ENCODE peak calls at places on chromosome 18, in five cellular contexts. U, O, Q, L and R are unnamed samples.

GRCh38 chr18:75654928-75655745 is 227.6 kb upstream of the SMIM21 start:
- DNase-seq in O (no peak), L (no peak), Q (no peak), U (no peak), R (no peak)

GRCh38 chr18:49898421-49898820 is 85.1 kb upstream of the ACAA2 start:
- DNase-seq in Q (peak), U (peak), L (peak), O (no peak), R (no peak)

GRCh38 chr18:46622999-46623398 is 34.0 kb downstream of the LOXHD1 start:
- DNase-seq in L (peak), U (no peak), O (no peak), Q (no peak), R (no peak)

GRCh38 chr18:59220784-59221765 is 1.1 kb downstream of the GRP start:
- DNase-seq in U (no peak), L (no peak), O (peak), Q (no peak), R (no peak)

GRCh38 chr18:65922103-65922502 is 171.3 kb downstream of the CDH7 start:
- DNase-seq in U (no peak), Q (no peak), L (no peak), O (no peak), R (no peak)

GRCh38 chr18:26207937-26208336 is 18.3 kb upstream of the TAF4B start:
- DNase-seq in O (no peak), Q (no peak), U (no peak), L (no peak), R (no peak)

GRCh38 chr18:9067823-9068222 is 34.7 kb upstream of the NDUFV2 start:
- DNase-seq in Q (no peak), L (no peak), U (no peak), O (no peak), R (no peak)

GRCh38 chr18:73987247-73987980 is 160.2 kb downstream of the FBXO15 start:
- DNase-seq in O (no peak), Q (no peak), U (no peak), L (peak), R (no peak)

GRCh38 chr18:48636436-48636835 is 97.6 kb downstream of the CTIF start:
- DNase-seq in O (no peak), U (no peak), L (no peak), Q (no peak), R (no peak)

GRCh38 chr18:23155537-23155936 is 20.3 kb downstream of the CABLES1 start:
- DNase-seq in U (no peak), Q (no peak), O (no peak), L (no peak), R (no peak)

GRCh38 chr18:41829648-41830516 is 125.2 kb upstream of the PIK3C3 start:
- DNase-seq in Q (no peak), L (no peak), O (no peak), U (no peak), R (no peak)

GRCh38 chr18:51195602-51196115 is 1.8 kb downstream of the MEX3C start:
- DNase-seq in Q (peak), O (no peak), U (peak), L (no peak), R (no peak)

GRCh38 chr18:62450546-62451395 is 72.1 kb upstream of the ZCCHC2 start:
- DNase-seq in O (peak), Q (no peak), U (peak), L (peak), R (peak)

GRCh38 chr18:43277164-43277600 is at the start of gene SYT4:
- DNase-seq in Q (no peak), O (no peak), L (no peak), U (no peak), R (no peak)

GRCh38 chr18:43931439-43931838 is 654.1 kb upstream of the SYT4 start:
- DNase-seq in U (no peak), Q (no peak), L (no peak), O (no peak), R (no peak)

GRCh38 chr18:30160124-30160523 is 882.4 kb downstream of the DSC3 start:
- DNase-seq in U (no peak), Q (no peak), L (no peak), O (no peak), R (no peak)

GRCh38 chr18:59419386-59419785 is 60.3 kb upstream of the LMAN1 start:
- DNase-seq in L (peak), U (no peak), O (no peak), Q (no peak), R (no peak)

GRCh38 chr18:55014095-55014494 is 54.8 kb upstream of the CCDC68 start:
- DNase-seq in Q (no peak), O (no peak), L (no peak), U (no peak), R (no peak)

GRCh38 chr18:57269756-57270534 is 82.4 kb upstream of the ST8SIA3 start:
- DNase-seq in L (no peak), Q (no peak), O (no peak), U (no peak), R (no peak)

GRCh38 chr18:57276720-57277284 is 75.6 kb upstream of the ST8SIA3 start:
- DNase-seq in O (no peak), Q (no peak), L (no peak), U (no peak), R (no peak)

GRCh38 chr18:57273194-57273593 is 79.2 kb upstream of the ST8SIA3 start:
- DNase-seq in Q (no peak), O (no peak), L (no peak), U (no peak), R (no peak)

DNA sequence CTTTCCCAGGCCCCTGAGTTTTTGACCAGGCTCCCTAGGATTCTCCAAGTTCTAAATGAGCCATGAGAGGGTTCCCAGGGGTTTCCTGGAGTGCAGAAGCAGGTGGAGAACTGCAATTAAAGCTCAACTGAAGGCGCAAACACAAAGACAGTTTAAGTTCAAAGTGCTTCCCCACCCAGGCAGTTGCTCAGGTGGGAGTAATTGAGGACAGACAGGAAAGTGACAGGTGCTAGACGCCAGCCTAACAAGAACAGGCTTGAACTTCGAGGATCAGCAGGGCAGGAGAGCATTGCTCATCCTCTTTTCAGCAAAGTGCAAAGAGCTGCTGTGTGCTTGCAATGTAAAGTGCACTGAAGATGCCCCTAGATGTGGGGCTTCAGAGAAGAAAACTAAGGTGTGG is 77.2 kb upstream of the ST8SIA3 start:
- DNase-seq in Q (no peak), O (no peak), U (no peak), L (no peak), R (no peak)
- H3K4me3 ChIP-seq in Q (no peak), O (no peak), U (no peak), L (no peak), R (no peak)

DNA sequence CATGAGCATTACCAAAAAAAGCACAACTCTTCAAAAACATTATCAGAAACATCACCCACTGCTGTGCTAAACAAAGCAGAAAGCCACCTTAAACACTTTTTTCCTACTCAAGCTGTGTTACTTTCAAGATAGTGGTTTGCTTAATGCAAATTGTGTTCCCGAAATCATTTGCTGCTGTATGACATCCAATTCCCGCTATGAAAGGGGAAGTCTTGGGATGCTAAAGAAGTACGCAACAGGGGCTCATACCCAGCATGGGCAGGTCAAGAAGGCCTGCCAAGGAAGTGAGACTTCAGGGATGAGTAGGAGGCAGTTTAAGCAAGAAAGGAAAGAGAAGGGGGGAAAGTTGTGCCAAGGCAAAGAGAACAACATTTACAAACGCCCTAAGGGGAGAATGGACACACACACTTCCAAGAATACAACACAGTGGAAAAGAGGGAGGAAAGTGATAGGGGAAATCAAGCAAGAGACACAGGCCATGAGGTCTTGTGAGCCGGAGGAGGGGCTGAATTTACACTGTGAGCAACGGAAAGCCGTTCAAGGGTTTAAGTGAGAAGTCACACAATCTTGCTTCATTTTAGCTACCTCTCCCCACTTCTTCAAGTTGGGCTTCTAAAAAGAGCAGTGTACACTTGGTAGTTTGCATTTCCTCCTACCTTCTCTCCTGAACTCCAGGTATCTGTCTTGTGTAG is 4.1 kb downstream of the PTPN2 start:
- DNase-seq in Q (no peak), O (no peak), U (no peak), L (no peak), R (no peak)
- H3K4me3 ChIP-seq in Q (no peak), O (no peak), U (no peak), L (no peak), R (no peak)

GRCh38 chr18:2687390-2688001 is 32.0 kb downstream of the SMCHD1 start:
- DNase-seq in O (no peak), Q (no peak), U (no peak), L (no peak), R (no peak)
- H3K4me3 ChIP-seq in O (no peak), Q (no peak), U (no peak), L (no peak), R (no peak)

DNA sequence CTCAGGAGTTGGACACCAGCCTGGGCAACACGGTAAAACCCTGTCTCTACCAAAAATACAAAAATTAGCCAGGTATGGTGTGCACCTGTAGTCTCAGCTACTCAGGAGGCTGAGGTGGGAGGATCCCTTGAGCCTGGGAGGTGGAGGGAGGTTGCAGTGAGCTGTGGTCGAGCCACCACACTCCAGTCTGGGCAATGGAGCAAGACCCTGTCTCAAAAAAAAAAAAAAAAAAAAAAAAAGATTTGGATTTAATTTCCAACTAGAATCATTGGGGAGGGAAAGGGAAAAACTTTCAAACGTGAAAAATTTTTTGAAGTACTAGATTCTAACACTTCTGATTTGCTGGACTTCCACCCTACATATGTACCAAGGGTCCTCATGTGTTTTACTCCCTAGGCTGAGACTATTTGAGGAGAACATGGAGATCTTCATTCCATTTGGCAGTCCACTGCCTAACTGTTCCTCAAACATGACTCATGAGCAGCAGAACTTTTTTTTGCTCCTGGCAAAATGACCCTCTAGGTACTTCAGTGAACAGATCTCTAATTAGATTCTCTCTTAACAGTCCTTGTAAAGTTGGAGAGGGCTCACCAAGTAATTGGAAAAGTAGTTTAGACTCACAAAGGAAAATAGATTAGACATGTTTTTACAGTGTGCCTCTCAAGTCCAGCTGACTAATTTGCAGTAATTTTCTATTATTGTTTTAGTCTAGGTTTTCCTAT is 267.6 kb downstream of the METTL4 start:
- DNase-seq in Q (no peak), U (no peak), O (no peak), L (no peak), R (no peak)
- H3K4me3 ChIP-seq in Q (no peak), U (no peak), O (no peak), L (no peak), R (no peak)

GRCh38 chr18:3665780-3666525 is 216.0 kb downstream of the TGIF1 start:
- DNase-seq in Q (peak), U (peak), L (peak), O (peak), R (peak)

GRCh38 chr18:3663870-3664512 is 214.0 kb downstream of the TGIF1 start:
- DNase-seq in U (no peak), L (no peak), Q (no peak), O (no peak), R (no peak)

GRCh38 chr18:3666526-3667254 is 216.7 kb downstream of the TGIF1 start:
- DNase-seq in U (no peak), O (no peak), L (no peak), Q (no peak), R (no peak)

GRCh38 chr18:3665187-3665586 is 215.2 kb downstream of the TGIF1 start:
- DNase-seq in Q (no peak), O (no peak), U (no peak), L (no peak), R (no peak)

GRCh38 chr18:3664563-3665178 is 214.7 kb downstream of the TGIF1 start:
- DNase-seq in U (no peak), Q (no peak), L (no peak), O (no peak), R (peak)
- H3K4me3 ChIP-seq in U (no peak), Q (no peak), L (no peak), O (no peak), R (no peak)

GRCh38 chr18:37254256-37254880 is 311.2 kb downstream of the CELF4 start:
- DNase-seq in Q (no peak), U (no peak), O (no peak), L (no peak), R (no peak)
- H3K4me3 ChIP-seq in Q (no peak), U (peak), O (no peak), L (no peak), R (peak)

GRCh38 chr18:33440384-33441043 is at the start of gene CCDC178:
- DNase-seq in U (no peak), L (peak), Q (no peak), O (peak), R (no peak)
- H3K4me3 ChIP-seq in U (peak), L (peak), Q (no peak), O (peak), R (peak)

GRCh38 chr18:57762686-57763085 is 40.4 kb downstream of the ATP8B1 start:
- DNase-seq in L (no peak), O (no peak), U (no peak), Q (no peak), R (no peak)
- H3K4me3 ChIP-seq in L (no peak), O (no peak), U (no peak), Q (no peak), R (no peak)